ENCODE peak calls at places on chromosomes 13 and 19, in five cellular contexts. V, W, S, Z and P are unnamed samples.

GRCh38 chr19:7348587-7349230 is at the start of gene ARHGEF18:
- DNase-seq in V (no peak), W (no peak), S (no peak), Z (peak; percentile 64), P (no peak)

GRCh38 chr19:31438401-31439269 is 89.4 kb upstream of the TSHZ3 start:
- DNase-seq in V (no peak), W (peak; percentile 70), S (no peak), Z (no peak), P (no peak)

GRCh38 chr19:5113101-5113557 is 144.2 kb downstream of the KDM4B start:
- DNase-seq in V (peak; percentile 64), W (no peak), S (no peak), Z (no peak), P (no peak)

GRCh38 chr13:100665403-100665802 is 9.2 kb downstream of the TMTC4 start:
- DNase-seq in V (no peak), W (no peak), S (no peak), Z (no peak), P (no peak)

GRCh38 chr19:43555185-43555770 is 20.0 kb downstream of the XRCC1 start:
- DNase-seq in V (peak; percentile 73), W (peak; percentile 53), S (peak; percentile 87), Z (peak; percentile 82), P (peak; percentile 68)

GRCh38 chr13:74250738-74251190 is 116.6 kb upstream of the KLF12 start:
- DNase-seq in V (peak; percentile 58), W (peak; percentile 88), S (no peak), Z (no peak), P (peak; percentile 19)

GRCh38 chr13:93227906-93228801 is 1.5 kb downstream of the GPC6 start:
- DNase-seq in V (peak; percentile 90), W (peak; percentile 90), S (peak; percentile 40), Z (peak; percentile 61), P (peak; percentile 77)

GRCh38 chr13:93824286-93824685 is 597.7 kb downstream of the GPC6 start:
- DNase-seq in V (no peak), W (no peak), S (no peak), Z (no peak), P (no peak)

GRCh38 chr13:47564041-47564440 is 437.0 kb downstream of the SUCLA2 start:
- DNase-seq in V (no peak), W (no peak), S (no peak), Z (no peak), P (no peak)

GRCh38 chr19:49615861-49616260 is 24.1 kb downstream of the RRAS start:
- DNase-seq in V (no peak), W (no peak), S (no peak), Z (no peak), P (no peak)

GRCh38 chr13:105994340-105994739 is 541.1 kb downstream of the EFNB2 start:
- DNase-seq in V (no peak), W (no peak), S (no peak), Z (no peak), P (no peak)

GRCh38 chr19:16062789-16063188 is 13.5 kb upstream of the TPM4 start:
- DNase-seq in V (peak; percentile 48), W (no peak), S (peak; percentile 76), Z (no peak), P (no peak)

GRCh38 chr13:84641491-84641890 is 759.2 kb upstream of the SLITRK1 start:
- DNase-seq in V (peak; percentile 9), W (peak; percentile 32), S (no peak), Z (no peak), P (no peak)

GRCh38 chr13:45544520-45544919 is 71.0 kb downstream of the ERICH6B start:
- DNase-seq in V (no peak), W (no peak), S (no peak), Z (no peak), P (no peak)

GRCh38 chr13:83568019-83568418 is 314.3 kb downstream of the SLITRK1 start:
- DNase-seq in V (no peak), W (peak; percentile 13), S (no peak), Z (no peak), P (no peak)

GRCh38 chr19:50517704-50518075 is 4.0 kb upstream of the ASPDH start:
- DNase-seq in V (no peak), W (no peak), S (no peak), Z (no peak), P (no peak)

DNA sequence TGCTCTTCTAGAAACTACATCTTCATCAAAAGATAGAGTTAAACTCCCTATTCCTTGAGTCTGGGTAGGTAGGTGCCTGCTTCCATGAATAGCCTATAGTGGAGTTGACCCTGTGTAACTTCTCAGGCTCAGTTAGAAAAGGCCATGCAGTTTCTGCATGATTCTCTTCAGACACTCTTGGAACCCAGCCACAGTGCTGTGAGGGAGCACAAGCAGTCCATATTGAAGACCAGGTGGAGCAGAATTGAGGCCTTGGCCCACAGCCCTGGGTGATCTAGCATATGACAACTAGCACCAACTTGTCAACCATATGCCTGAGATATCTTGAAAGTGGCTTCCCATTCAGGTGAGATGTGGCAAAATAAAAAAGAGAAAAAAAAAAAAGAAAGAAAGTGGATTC is 10.3 kb upstream of the PAN3 start:
- DNase-seq in V (no peak), W (no peak), S (no peak), Z (no peak), P (no peak)
- H3K27me3 ChIP-seq in V (no peaks in the 10 kb centered on the region), W (no peaks in the 10 kb centered on the region), S (no peaks in the 10 kb centered on the region), Z (peaks cover 1% of the 10 kb centered on the region), P (no peaks in the 10 kb centered on the region)

GRCh38 chr13:27791146-27791900 is 960 bp upstream of the GSX1 start:
- DNase-seq in V (no peak), W (no peak), S (no peak), Z (no peak), P (no peak)
- H3K4me3 ChIP-seq in V (peak overlapping the region; percentile 31), W (peak overlapping the region; percentile 16), S (no peak overlapping the region), Z (no peak overlapping the region), P (no peak overlapping the region)

GRCh38 chr19:24060687-24061356 is 26.2 kb upstream of the ZNF254 start:
- DNase-seq in V (no peak), W (peak; percentile 85), S (no peak), Z (no peak), P (no peak)
- H3K36me3 ChIP-seq in V (peaks cover 23% of the 10 kb centered on the region), W (no peaks in the 10 kb centered on the region), S (peaks cover 31% of the 10 kb centered on the region), Z (peaks cover 8% of the 10 kb centered on the region), P (no peaks in the 10 kb centered on the region)

DNA sequence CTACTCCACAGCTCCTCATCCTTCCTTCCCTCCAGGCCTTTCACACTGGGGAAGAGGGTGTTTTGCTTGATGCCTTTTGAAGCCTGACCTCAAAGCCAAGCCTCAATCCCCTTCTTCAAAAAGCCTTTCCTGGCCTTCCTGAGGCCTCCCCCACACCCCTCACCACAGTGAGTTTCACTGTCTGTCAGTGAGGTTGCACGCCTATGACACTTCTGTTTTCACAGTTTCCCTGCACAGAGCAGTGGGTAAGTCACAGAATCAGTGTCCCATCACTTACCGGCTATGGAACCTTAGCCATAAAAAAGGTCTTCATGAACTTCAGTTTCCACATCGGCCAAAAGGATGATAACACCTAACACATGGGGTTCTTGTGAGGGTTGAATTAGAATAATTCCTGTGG is 371.4 kb downstream of the UQCRFS1 start:
- DNase-seq in V (no peak), W (no peak), S (no peak), Z (no peak), P (no peak)
- H3K27me3 ChIP-seq in V (peaks cover 23% of the 10 kb centered on the region), W (no peaks in the 10 kb centered on the region), S (no peaks in the 10 kb centered on the region), Z (no peaks in the 10 kb centered on the region), P (peaks cover 3% of the 10 kb centered on the region)

GRCh38 chr19:38210458-38210987 is 13.5 kb downstream of the DPF1 start:
- DNase-seq in V (no peak), W (no peak), S (no peak), Z (peak; percentile 69), P (no peak)

GRCh38 chr19:38209671-38210457 is 14.2 kb downstream of the DPF1 start:
- DNase-seq in V (peak; percentile 68), W (no peak), S (no peak), Z (peak; percentile 81), P (peak; percentile 31)

GRCh38 chr19:38207543-38207942 is 16.5 kb downstream of the DPF1 start:
- DNase-seq in V (no peak), W (no peak), S (no peak), Z (no peak), P (no peak)

GRCh38 chr19:38208571-38208970 is 15.5 kb downstream of the DPF1 start:
- DNase-seq in V (no peak), W (no peak), S (no peak), Z (no peak), P (no peak)

DNA sequence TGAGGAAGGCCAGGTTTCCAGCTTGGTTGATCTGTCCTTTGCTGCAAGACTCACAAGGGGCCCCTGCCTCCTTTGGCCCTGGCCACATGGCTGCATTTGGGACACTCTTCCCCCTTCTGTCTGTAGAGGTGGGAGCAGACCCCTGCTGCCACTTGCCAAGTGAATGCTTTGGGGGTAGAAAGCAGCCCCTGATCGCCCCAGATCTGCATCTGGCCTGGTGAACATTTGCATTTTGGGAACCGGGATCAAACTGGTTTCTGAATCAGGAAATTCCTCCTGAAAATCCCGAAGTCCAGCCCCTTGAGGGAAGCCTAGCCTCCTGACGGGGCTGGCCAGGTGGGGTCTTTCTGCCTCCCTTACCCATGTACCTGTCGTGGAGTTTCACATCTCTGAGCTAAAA is 14.9 kb downstream of the DPF1 start:
- DNase-seq in V (no peak), W (no peak), S (no peak), Z (no peak), P (no peak)
- H3K4me3 ChIP-seq in V (peak overlapping the region; percentile 52), W (no peak overlapping the region), S (no peak overlapping the region), Z (no peak overlapping the region), P (no peak overlapping the region)

DNA sequence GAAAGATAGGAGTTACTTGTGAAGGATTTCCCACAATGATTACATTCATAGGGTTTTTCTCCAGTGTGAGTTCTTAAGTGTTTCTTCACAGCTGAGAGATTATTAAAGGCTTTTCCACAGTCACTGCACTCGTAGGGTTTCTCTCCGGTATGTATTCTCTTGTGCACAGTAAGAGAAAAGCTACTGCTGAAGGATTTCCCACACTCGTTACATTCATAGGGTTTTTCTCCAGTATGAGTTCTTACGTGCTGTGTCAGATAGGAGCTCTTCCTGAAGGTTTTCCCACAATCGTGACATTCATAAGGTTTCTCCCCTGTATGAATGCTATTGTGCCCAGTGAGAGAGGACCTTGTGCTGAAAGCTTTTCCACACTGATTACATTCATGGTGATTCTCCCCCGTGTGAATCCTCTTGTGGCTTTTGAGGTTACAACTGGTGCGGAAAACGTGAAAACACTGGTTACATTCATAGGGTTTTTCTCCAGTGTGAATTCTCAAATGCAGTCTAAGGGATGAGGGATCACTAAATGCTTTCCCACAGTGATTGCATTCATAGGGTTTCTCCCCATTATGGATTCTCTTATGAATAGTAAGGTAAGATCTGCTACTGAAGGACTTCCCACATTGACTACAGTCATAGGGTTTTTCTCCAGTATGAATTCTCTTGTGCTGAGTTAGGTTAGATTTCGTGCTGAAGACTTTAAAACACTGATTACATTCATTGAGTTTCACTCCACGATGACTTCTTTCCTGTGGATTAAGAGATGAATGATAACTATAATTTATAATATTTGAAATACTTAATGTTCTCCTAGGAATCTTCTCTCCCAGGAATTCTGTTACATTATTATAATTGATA is 20.6 kb downstream of the ZNF558 start:
- DNase-seq in V (peak; percentile 5), W (peak; percentile 3), S (no peak), Z (no peak), P (no peak)
- H3K36me3 ChIP-seq in V (peaks cover 97% of the 10 kb centered on the region), W (no peaks in the 10 kb centered on the region), S (peaks cover 40% of the 10 kb centered on the region), Z (peaks cover 44% of the 10 kb centered on the region), P (peaks cover 99% of the 10 kb centered on the region)

DNA sequence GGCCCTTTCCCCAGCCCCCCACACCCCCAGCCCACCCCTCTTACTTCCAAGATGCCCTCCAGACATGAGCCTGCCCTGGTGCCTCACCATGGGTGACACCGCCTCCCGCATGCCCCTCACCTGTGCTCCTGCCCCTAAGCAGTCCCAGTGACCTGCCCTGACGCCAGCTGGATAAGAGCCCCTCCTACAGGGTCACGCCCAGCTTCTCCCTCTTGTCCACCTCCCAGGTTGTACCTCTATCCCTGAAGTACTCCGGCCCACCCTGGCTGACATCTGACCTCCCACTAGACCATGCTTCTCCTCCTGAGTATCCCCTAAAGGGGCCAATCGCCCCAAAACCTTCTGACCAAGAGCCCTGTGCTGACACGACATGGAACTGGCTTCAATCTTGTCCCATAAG is 51.3 kb downstream of the COLGALT1 start:
- DNase-seq in V (no peak), W (no peak), S (no peak), Z (no peak), P (no peak)
- H3K27me3 ChIP-seq in V (peaks cover 12% of the 10 kb centered on the region), W (peaks cover 4% of the 10 kb centered on the region), S (peaks cover 4% of the 10 kb centered on the region), Z (no peaks in the 10 kb centered on the region), P (peaks cover 25% of the 10 kb centered on the region)